ENCODE peak calls at places on chromosomes 2 and 18, in five cellular contexts. T, L, B, N and K are unnamed samples.

GRCh38 chr18:7664024-7664312 is 96.9 kb downstream of the PTPRM start:
- DNase-seq in B (no peak), N (no peak), L (no peak), T (no peak), K (no peak)

GRCh38 chr2:109069430-109070194 is 59.4 kb upstream of the SH3RF3 start:
- DNase-seq in B (no peak), L (no peak), N (no peak), T (peak; percentile 77), K (peak; percentile 13)

GRCh38 chr2:72539145-72539552 is 286.7 kb downstream of the EXOC6B start:
- DNase-seq in N (no peak), T (no peak), B (no peak), L (peak; percentile 6), K (no peak)

GRCh38 chr18:47251289-47252120 is at the start of gene SKOR2:
- DNase-seq in T (peak; percentile 69), L (no peak), N (no peak), B (no peak), K (no peak)

GRCh38 chr2:237075749-237076599 is 9.7 kb upstream of the COPS8 start:
- DNase-seq in N (no peak), B (no peak), T (no peak), L (no peak), K (no peak)

GRCh38 chr18:497688-498087 is 2.8 kb downstream of the COLEC12 start:
- DNase-seq in T (no peak), L (no peak), N (no peak), B (no peak), K (no peak)

GRCh38 chr2:239114119-239114581 is 266.3 kb downstream of the TWIST2 start:
- DNase-seq in T (no peak), N (no peak), L (peak; percentile 34), B (no peak), K (peak; percentile 27)

GRCh38 chr2:176162911-176163654 is 6.0 kb downstream of the HOXD3 start:
- DNase-seq in N (no peak), B (no peak), T (no peak), L (no peak), K (no peak)

GRCh38 chr2:120525056-120526046 is 179.4 kb downstream of the INHBB start:
- DNase-seq in L (no peak), B (no peak), T (no peak), N (no peak), K (no peak)

GRCh38 chr18:5380581-5380980 is 85.1 kb upstream of the ZBTB14 start:
- DNase-seq in B (no peak), T (no peak), L (no peak), N (no peak), K (no peak)

GRCh38 chr18:73479472-73479871 is 611.7 kb upstream of the NETO1 start:
- DNase-seq in T (no peak), N (no peak), L (peak; percentile 34), B (no peak), K (no peak)

GRCh38 chr18:49277395-49278036 is 182.9 kb downstream of the DYM start:
- DNase-seq in L (peak; percentile 17), N (peak; percentile 7), B (no peak), T (no peak), K (no peak)

GRCh38 chr2:32005371-32005976 is 5.3 kb downstream of the MEMO1 start:
- DNase-seq in N (no peak), T (no peak), B (no peak), L (no peak), K (no peak)

GRCh38 chr2:184444217-184444616 is 154.1 kb upstream of the ZNF804A start:
- DNase-seq in N (no peak), B (peak; percentile 94), L (no peak), T (no peak), K (no peak)

GRCh38 chr18:408367-408766 is 92.1 kb downstream of the COLEC12 start:
- DNase-seq in L (no peak), N (no peak), T (no peak), B (no peak), K (no peak)

GRCh38 chr2:118062048-118062447 is 26.2 kb upstream of the INSIG2 start:
- DNase-seq in B (no peak), N (no peak), L (no peak), T (no peak), K (no peak)

GRCh38 chr18:58136865-58137264 is 92.8 kb downstream of the NEDD4L start:
- DNase-seq in B (no peak), N (no peak), T (no peak), L (peak; percentile 12), K (no peak)

GRCh38 chr2:136407113-136407951 is 289.4 kb upstream of the CXCR4 start:
- DNase-seq in N (no peak), T (no peak), B (no peak), L (no peak), K (no peak)

GRCh38 chr2:54497738-54498680 is 41.9 kb downstream of the SPTBN1 start:
- DNase-seq in N (no peak), B (no peak), T (peak; percentile 51), L (peak; percentile 57), K (peak; percentile 35)

GRCh38 chr2:216775043-216775453 is 79.7 kb upstream of the IGFBP5 start:
- DNase-seq in B (no peak), L (peak; percentile 96), T (no peak), N (no peak), K (no peak)

GRCh38 chr18:78364123-78364522 is 615.5 kb upstream of the SALL3 start:
- DNase-seq in B (no peak), L (no peak), N (no peak), T (no peak), K (no peak)

GRCh38 chr2:168231609-168232241 is 15.7 kb downstream of the STK39 start:
- DNase-seq in L (no peak), T (no peak), N (no peak), B (no peak), K (no peak)

GRCh38 chr2:28413152-28413895 is 20.7 kb downstream of the FOSL2 start:
- DNase-seq in N (no peak), L (peak; percentile 52), T (peak; percentile 72), B (no peak), K (peak; percentile 65)

GRCh38 chr2:7744827-7745226 is 827.6 kb downstream of the RNF144A start:
- DNase-seq in B (no peak), T (no peak), N (no peak), L (no peak), K (no peak)

GRCh38 chr2:214853906-214854305 is 44.4 kb upstream of the BARD1 start:
- DNase-seq in T (no peak), B (no peak), N (no peak), L (no peak), K (no peak)

GRCh38 chr18:49072524-49072934 is 121.8 kb upstream of the SMAD7 start:
- DNase-seq in L (peak; percentile 57), B (no peak), N (no peak), T (no peak), K (peak; percentile 30)

GRCh38 chr2:148416248-148416647 is 228.3 kb upstream of the EPC2 start:
- DNase-seq in B (no peak), T (no peak), L (no peak), N (no peak), K (no peak)

GRCh38 chr2:76415821-76416220 is 705.1 kb upstream of the GCFC2 start:
- DNase-seq in B (no peak), N (no peak), L (no peak), T (no peak), K (no peak)

GRCh38 chr2:100520224-100520623 is 42.6 kb upstream of the PDCL3 start:
- DNase-seq in N (no peak), B (no peak), L (no peak), T (no peak), K (no peak)

GRCh38 chr2:28684142-28684858 is 67.3 kb upstream of the PPP1CB start:
- DNase-seq in B (no peak), L (no peak), T (no peak), N (no peak), K (no peak)

GRCh38 chr18:51731070-51731469 is 533.6 kb upstream of the MEX3C start:
- DNase-seq in B (no peak), N (no peak), L (no peak), T (no peak), K (no peak)

GRCh38 chr2:50661682-50662081 is 370.2 kb downstream of the NRXN1 start:
- DNase-seq in B (no peak), N (no peak), L (no peak), T (no peak), K (no peak)

GRCh38 chr18:78558101-78558810 is 421.4 kb upstream of the SALL3 start:
- DNase-seq in B (no peak), L (no peak), N (no peak), T (no peak), K (no peak)

GRCh38 chr2:165815299-165815698 is 21.3 kb upstream of the GALNT3 start:
- DNase-seq in B (no peak), T (no peak), N (no peak), L (no peak), K (no peak)
- H3K27ac ChIP-seq in B (peak overlapping the region; percentile 15), T (no peak overlapping the region), N (no peak overlapping the region), L (no peak overlapping the region), K (no peak overlapping the region)

GRCh38 chr2:20052229-20052871 is 922 bp upstream of the LAPTM4A start:
- DNase-seq in N (no peak), B (no peak), T (no peak), L (no peak), K (no peak)
- H3K4me1 ChIP-seq in N (peaks cover 36% of the 10 kb centered on the region), B (peaks cover 19% of the 10 kb centered on the region), T (no peaks in the 10 kb centered on the region), L (peaks cover 3% of the 10 kb centered on the region), K (no peaks in the 10 kb centered on the region)

GRCh38 chr2:105380432-105381118 is 18.3 kb downstream of the FHL2 start:
- DNase-seq in T (no peak), L (no peak), B (no peak), N (no peak), K (no peak)

GRCh38 chr2:105378276-105378840 is 20.5 kb downstream of the FHL2 start:
- DNase-seq in L (no peak), T (no peak), N (no peak), B (no peak), K (no peak)

GRCh38 chr2:105378921-105379383 is 19.9 kb downstream of the FHL2 start:
- DNase-seq in L (no peak), N (no peak), B (no peak), T (no peak), K (no peak)

GRCh38 chr2:105381119-105381668 is 17.7 kb downstream of the FHL2 start:
- DNase-seq in N (no peak), B (no peak), L (no peak), T (no peak), K (no peak)

GRCh38 chr2:105379741-105380186 is 19.1 kb downstream of the FHL2 start:
- DNase-seq in B (no peak), N (no peak), L (no peak), T (no peak), K (no peak)
- H3K9ac ChIP-seq in B (no peak overlapping the region), N (no peak overlapping the region), L (no peak overlapping the region), T (no peak overlapping the region), K (peak overlapping the region; percentile 14)

DNA sequence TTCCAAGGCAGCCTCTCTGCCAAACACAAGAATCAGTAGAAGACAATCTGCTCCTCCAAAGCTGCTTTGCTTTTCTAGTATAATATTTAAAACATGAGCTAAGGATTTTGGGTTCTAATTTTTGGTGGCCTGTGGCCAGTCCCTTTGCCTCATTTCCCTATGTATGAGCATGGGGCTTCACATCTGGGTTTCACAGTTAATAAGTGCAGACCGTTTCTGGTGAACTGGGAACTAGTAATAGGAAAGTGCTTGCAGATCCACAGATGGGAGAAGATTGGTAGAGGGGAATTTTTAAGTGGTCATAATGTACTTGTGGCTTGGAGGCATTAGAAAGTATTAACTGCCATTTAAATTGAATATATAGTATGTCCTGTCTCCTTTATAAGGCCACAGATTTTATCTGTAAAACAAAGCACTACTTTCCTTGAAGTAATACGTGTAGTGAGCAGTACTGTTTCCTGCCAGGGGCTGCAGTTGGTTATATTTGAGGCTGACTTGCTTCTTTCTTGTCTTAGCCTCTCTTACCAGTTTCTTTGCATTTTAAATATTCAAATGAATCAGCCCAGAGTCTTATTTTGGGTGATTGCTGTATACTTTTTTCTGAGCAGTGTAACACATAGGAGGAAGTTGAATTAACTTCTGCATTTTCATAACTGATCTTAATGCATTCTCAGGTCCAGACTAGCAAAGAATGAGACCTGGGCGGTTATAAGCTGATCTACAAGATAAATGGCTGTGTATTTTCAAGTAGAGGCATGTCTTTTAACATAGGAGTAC is 1.6 kb downstream of the ARPC2 start:
- DNase-seq in L (no peak), N (peak; percentile 82), T (no peak), B (peak; percentile 33), K (no peak)
- H3K27ac ChIP-seq in L (peak overlapping the region; percentile 94), N (peak overlapping the region; percentile 92), T (no peak overlapping the region), B (peak overlapping the region; percentile 85), K (peak overlapping the region; percentile 94)